ENCODE peak calls at places on chromosomes 3 and 15, in seven cellular contexts. One of them, this sample, is unnamed.
A peak's percentile ranks its signal among the peaks of the same experiment; 100 is the strongest.

GRCh38 chr15:83559310-83559966 is 94.5 kb upstream of the ADAMTSL3 start:
- DNase-seq in CD8-positive, alpha-beta memory T cell: no peak
- DNase-seq in aorta: no peak
- DNase-seq in adipocyte: peak; percentile 86
- DNase-seq in CD8-positive, alpha-beta T cell: no peak
- DNase-seq in fibroblast of lung: peak; percentile 57
- DNase-seq in AG04450: peak; percentile 30
- DNase-seq in this sample: peak; percentile 63

GRCh38 chr3:41974223-41974622 is 12.3 kb upstream of the ULK4 start:
- DNase-seq in CD8-positive, alpha-beta memory T cell: no peak
- DNase-seq in aorta: no peak
- DNase-seq in adipocyte: peak; percentile 52
- DNase-seq in CD8-positive, alpha-beta T cell: no peak
- DNase-seq in fibroblast of lung: no peak
- DNase-seq in AG04450: no peak
- DNase-seq in this sample: no peak

GRCh38 chr3:150495563-150496168 is 50.6 kb downstream of the SERP1 start:
- DNase-seq in CD8-positive, alpha-beta memory T cell: no peak
- DNase-seq in aorta: no peak
- DNase-seq in adipocyte: peak; percentile 85
- DNase-seq in CD8-positive, alpha-beta T cell: no peak
- DNase-seq in fibroblast of lung: peak; percentile 43
- DNase-seq in AG04450: peak; percentile 16
- DNase-seq in this sample: peak; percentile 20

GRCh38 chr3:32414527-32415202 is 23.0 kb downstream of the CMTM7 start:
- DNase-seq in CD8-positive, alpha-beta memory T cell: no peak
- DNase-seq in aorta: no peak
- DNase-seq in adipocyte: no peak
- DNase-seq in CD8-positive, alpha-beta T cell: no peak
- DNase-seq in fibroblast of lung: peak; percentile 83
- DNase-seq in AG04450: no peak
- DNase-seq in this sample: no peak

GRCh38 chr3:52570076-52570475 is 33.7 kb downstream of the UQCC5 start:
- DNase-seq in CD8-positive, alpha-beta memory T cell: no peak
- DNase-seq in aorta: no peak
- DNase-seq in adipocyte: peak; percentile 46
- DNase-seq in CD8-positive, alpha-beta T cell: no peak
- DNase-seq in fibroblast of lung: peak; percentile 71
- DNase-seq in AG04450: peak; percentile 3
- DNase-seq in this sample: no peak

GRCh38 chr15:38879909-38880471 is 315.4 kb upstream of the RASGRP1 start:
- DNase-seq in CD8-positive, alpha-beta memory T cell: no peak
- DNase-seq in aorta: no peak
- DNase-seq in adipocyte: no peak
- DNase-seq in CD8-positive, alpha-beta T cell: no peak
- DNase-seq in fibroblast of lung: peak; percentile 40
- DNase-seq in AG04450: no peak
- DNase-seq in this sample: no peak

GRCh38 chr3:156474560-156475389 is 80.1 kb downstream of the SSR3 start:
- DNase-seq in CD8-positive, alpha-beta memory T cell: no peak
- DNase-seq in aorta: no peak
- DNase-seq in adipocyte: no peak
- DNase-seq in CD8-positive, alpha-beta T cell: no peak
- DNase-seq in fibroblast of lung: peak; percentile 29
- DNase-seq in AG04450: no peak
- DNase-seq in this sample: no peak

GRCh38 chr3:98731720-98732238 is 31.4 kb upstream of the ST3GAL6 start:
- DNase-seq in CD8-positive, alpha-beta memory T cell: no peak
- DNase-seq in aorta: no peak
- DNase-seq in adipocyte: no peak
- DNase-seq in CD8-positive, alpha-beta T cell: no peak
- DNase-seq in fibroblast of lung: no peak
- DNase-seq in AG04450: no peak
- DNase-seq in this sample: no peak

GRCh38 chr3:160929595-160929994 is 173.6 kb downstream of the PPM1L start:
- DNase-seq in CD8-positive, alpha-beta memory T cell: no peak
- DNase-seq in aorta: no peak
- DNase-seq in adipocyte: peak; percentile 34
- DNase-seq in CD8-positive, alpha-beta T cell: no peak
- DNase-seq in fibroblast of lung: peak; percentile 12
- DNase-seq in AG04450: no peak
- DNase-seq in this sample: no peak

GRCh38 chr3:133038089-133038730 is at the start of gene TMEM108:
- DNase-seq in CD8-positive, alpha-beta memory T cell: no peak
- DNase-seq in aorta: peak; percentile 74
- DNase-seq in adipocyte: peak; percentile 58
- DNase-seq in CD8-positive, alpha-beta T cell: no peak
- DNase-seq in fibroblast of lung: peak; percentile 44
- DNase-seq in AG04450: peak; percentile 30
- DNase-seq in this sample: peak; percentile 85

DNA sequence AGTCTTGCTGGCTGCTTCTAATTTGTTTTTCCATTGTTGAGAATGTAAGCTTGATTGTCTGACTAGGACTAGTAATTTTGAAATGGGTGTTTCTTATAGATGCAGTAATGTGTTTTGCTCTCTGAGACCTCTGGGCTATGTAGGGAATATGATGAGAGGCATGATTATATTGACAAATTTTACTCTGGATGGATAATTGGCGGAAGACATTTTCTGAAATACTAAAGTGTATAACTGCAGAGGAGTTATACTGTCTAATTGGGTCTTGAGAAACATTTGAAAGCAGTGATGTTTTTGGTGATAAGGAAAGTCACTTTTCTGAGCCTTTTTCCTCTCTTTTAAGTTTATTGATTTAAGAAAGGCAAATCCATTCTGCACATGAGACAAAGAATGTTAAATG is 1.8 kb downstream of the ATP2C1 start:
- DNase-seq in CD8-positive, alpha-beta memory T cell: no peak
- DNase-seq in aorta: no peak
- DNase-seq in adipocyte: peak; percentile 29
- DNase-seq in CD8-positive, alpha-beta T cell: no peak
- DNase-seq in fibroblast of lung: no peak
- DNase-seq in AG04450: no peak
- DNase-seq in this sample: no peak
- H3K4me3 ChIP-seq in CD8-positive, alpha-beta memory T cell: no peak overlapping the region
- H3K4me3 ChIP-seq in aorta: peak overlapping the region; percentile 28
- H3K4me3 ChIP-seq in adipocyte: peak overlapping the region; percentile 97
- H3K4me3 ChIP-seq in CD8-positive, alpha-beta T cell: no peak overlapping the region
- H3K4me3 ChIP-seq in fibroblast of lung: peak overlapping the region; percentile 90
- H3K4me3 ChIP-seq in AG04450: peak overlapping the region; percentile 86
- H3K4me3 ChIP-seq in this sample: no peak overlapping the region

GRCh38 chr3:175211481-175211880 is 352.3 kb downstream of the NAALADL2 start:
- DNase-seq in CD8-positive, alpha-beta memory T cell: no peak
- DNase-seq in aorta: no peak
- DNase-seq in adipocyte: no peak
- DNase-seq in CD8-positive, alpha-beta T cell: no peak
- DNase-seq in fibroblast of lung: no peak
- DNase-seq in AG04450: no peak
- DNase-seq in this sample: no peak

GRCh38 chr3:175214210-175214609 is 355.1 kb downstream of the NAALADL2 start:
- DNase-seq in CD8-positive, alpha-beta memory T cell: no peak
- DNase-seq in aorta: no peak
- DNase-seq in adipocyte: no peak
- DNase-seq in CD8-positive, alpha-beta T cell: no peak
- DNase-seq in fibroblast of lung: no peak
- DNase-seq in AG04450: no peak
- DNase-seq in this sample: no peak

GRCh38 chr3:175208316-175208715 is 349.2 kb downstream of the NAALADL2 start:
- DNase-seq in CD8-positive, alpha-beta memory T cell: no peak
- DNase-seq in aorta: no peak
- DNase-seq in adipocyte: no peak
- DNase-seq in CD8-positive, alpha-beta T cell: no peak
- DNase-seq in fibroblast of lung: peak; percentile 41
- DNase-seq in AG04450: no peak
- DNase-seq in this sample: no peak

GRCh38 chr3:175215833-175216232 is 356.7 kb downstream of the NAALADL2 start:
- DNase-seq in CD8-positive, alpha-beta memory T cell: no peak
- DNase-seq in aorta: no peak
- DNase-seq in adipocyte: no peak
- DNase-seq in CD8-positive, alpha-beta T cell: no peak
- DNase-seq in fibroblast of lung: no peak
- DNase-seq in AG04450: no peak
- DNase-seq in this sample: no peak

GRCh38 chr3:175212896-175213295 is 353.8 kb downstream of the NAALADL2 start:
- DNase-seq in CD8-positive, alpha-beta memory T cell: no peak
- DNase-seq in aorta: no peak
- DNase-seq in adipocyte: peak; percentile 41
- DNase-seq in CD8-positive, alpha-beta T cell: no peak
- DNase-seq in fibroblast of lung: peak; percentile 89
- DNase-seq in AG04450: no peak
- DNase-seq in this sample: no peak
- H3K4me3 ChIP-seq in CD8-positive, alpha-beta memory T cell: no peak overlapping the region
- H3K4me3 ChIP-seq in aorta: no peak overlapping the region
- H3K4me3 ChIP-seq in adipocyte: peak overlapping the region; percentile 57
- H3K4me3 ChIP-seq in CD8-positive, alpha-beta T cell: no peak overlapping the region
- H3K4me3 ChIP-seq in fibroblast of lung: no peak overlapping the region
- H3K4me3 ChIP-seq in AG04450: no peak overlapping the region
- H3K4me3 ChIP-seq in this sample: no peak overlapping the region

GRCh38 chr3:124587053-124587408 is 143.2 kb upstream of the UMPS start:
- DNase-seq in CD8-positive, alpha-beta memory T cell: no peak
- DNase-seq in aorta: no peak
- DNase-seq in adipocyte: no peak
- DNase-seq in CD8-positive, alpha-beta T cell: no peak
- DNase-seq in fibroblast of lung: peak; percentile 79
- DNase-seq in AG04450: no peak
- DNase-seq in this sample: no peak
- H3K4me3 ChIP-seq in CD8-positive, alpha-beta memory T cell: no peak overlapping the region
- H3K4me3 ChIP-seq in aorta: no peak overlapping the region
- H3K4me3 ChIP-seq in adipocyte: no peak overlapping the region
- H3K4me3 ChIP-seq in CD8-positive, alpha-beta T cell: no peak overlapping the region
- H3K4me3 ChIP-seq in fibroblast of lung: no peak overlapping the region
- H3K4me3 ChIP-seq in AG04450: no peak overlapping the region
- H3K4me3 ChIP-seq in this sample: no peak overlapping the region

GRCh38 chr15:99076555-99077308 is 28.1 kb upstream of the SYNM start:
- DNase-seq in CD8-positive, alpha-beta memory T cell: peak; percentile 5
- DNase-seq in aorta: peak; percentile 63
- DNase-seq in adipocyte: peak; percentile 92
- DNase-seq in CD8-positive, alpha-beta T cell: no peak
- DNase-seq in fibroblast of lung: peak; percentile 78
- DNase-seq in AG04450: peak; percentile 67
- DNase-seq in this sample: peak; percentile 55
- H3K4me3 ChIP-seq in CD8-positive, alpha-beta memory T cell: peak overlapping the region; percentile 84
- H3K4me3 ChIP-seq in aorta: peak overlapping the region; percentile 93
- H3K4me3 ChIP-seq in adipocyte: peak overlapping the region; percentile 79
- H3K4me3 ChIP-seq in CD8-positive, alpha-beta T cell: peak overlapping the region; percentile 43
- H3K4me3 ChIP-seq in fibroblast of lung: no peak overlapping the region
- H3K4me3 ChIP-seq in AG04450: peak overlapping the region; percentile 48
- H3K4me3 ChIP-seq in this sample: no peak overlapping the region

GRCh38 chr3:101829066-101829830 is 20.1 kb upstream of the NFKBIZ start:
- DNase-seq in CD8-positive, alpha-beta memory T cell: peak; percentile 38
- DNase-seq in aorta: peak; percentile 73
- DNase-seq in adipocyte: peak; percentile 59
- DNase-seq in CD8-positive, alpha-beta T cell: no peak
- DNase-seq in fibroblast of lung: peak; percentile 68
- DNase-seq in AG04450: no peak
- DNase-seq in this sample: no peak
- H3K4me3 ChIP-seq in CD8-positive, alpha-beta memory T cell: peak overlapping the region; percentile 80
- H3K4me3 ChIP-seq in aorta: peak overlapping the region; percentile 50
- H3K4me3 ChIP-seq in adipocyte: peak overlapping the region; percentile 88
- H3K4me3 ChIP-seq in CD8-positive, alpha-beta T cell: peak overlapping the region; percentile 16
- H3K4me3 ChIP-seq in fibroblast of lung: no peak overlapping the region
- H3K4me3 ChIP-seq in AG04450: peak overlapping the region; percentile 67
- H3K4me3 ChIP-seq in this sample: no peak overlapping the region

GRCh38 chr15:80061581-80061980 is 2.1 kb downstream of the ZFAND6 start:
- DNase-seq in CD8-positive, alpha-beta memory T cell: no peak
- DNase-seq in aorta: no peak
- DNase-seq in adipocyte: peak; percentile 36
- DNase-seq in CD8-positive, alpha-beta T cell: no peak
- DNase-seq in fibroblast of lung: no peak
- DNase-seq in AG04450: no peak
- DNase-seq in this sample: no peak
- H3K4me3 ChIP-seq in CD8-positive, alpha-beta memory T cell: peak overlapping the region; percentile 40
- H3K4me3 ChIP-seq in aorta: no peak overlapping the region
- H3K4me3 ChIP-seq in adipocyte: peak overlapping the region; percentile 92
- H3K4me3 ChIP-seq in CD8-positive, alpha-beta T cell: peak overlapping the region; percentile 8
- H3K4me3 ChIP-seq in fibroblast of lung: no peak overlapping the region
- H3K4me3 ChIP-seq in AG04450: peak overlapping the region; percentile 70
- H3K4me3 ChIP-seq in this sample: no peak overlapping the region

GRCh38 chr3:8201011-8201410 is 300.6 kb upstream of the LMCD1 start:
- DNase-seq in CD8-positive, alpha-beta memory T cell: no peak
- DNase-seq in aorta: no peak
- DNase-seq in adipocyte: no peak
- DNase-seq in CD8-positive, alpha-beta T cell: no peak
- DNase-seq in fibroblast of lung: no peak
- DNase-seq in AG04450: no peak
- DNase-seq in this sample: no peak
- H3K4me3 ChIP-seq in CD8-positive, alpha-beta memory T cell: no peak overlapping the region
- H3K4me3 ChIP-seq in aorta: no peak overlapping the region
- H3K4me3 ChIP-seq in adipocyte: no peak overlapping the region
- H3K4me3 ChIP-seq in CD8-positive, alpha-beta T cell: no peak overlapping the region
- H3K4me3 ChIP-seq in fibroblast of lung: no peak overlapping the region
- H3K4me3 ChIP-seq in AG04450: no peak overlapping the region
- H3K4me3 ChIP-seq in this sample: no peak overlapping the region

GRCh38 chr3:171876651-171877272 is 33.6 kb downstream of the TMEM212 start:
- DNase-seq in CD8-positive, alpha-beta memory T cell: no peak
- DNase-seq in aorta: no peak
- DNase-seq in adipocyte: peak; percentile 92
- DNase-seq in CD8-positive, alpha-beta T cell: no peak
- DNase-seq in fibroblast of lung: peak; percentile 99
- DNase-seq in AG04450: peak; percentile 65
- DNase-seq in this sample: no peak
- H3K4me3 ChIP-seq in CD8-positive, alpha-beta memory T cell: no peak overlapping the region
- H3K4me3 ChIP-seq in aorta: no peak overlapping the region
- H3K4me3 ChIP-seq in adipocyte: peak overlapping the region; percentile 50
- H3K4me3 ChIP-seq in CD8-positive, alpha-beta T cell: no peak overlapping the region
- H3K4me3 ChIP-seq in fibroblast of lung: no peak overlapping the region
- H3K4me3 ChIP-seq in AG04450: no peak overlapping the region
- H3K4me3 ChIP-seq in this sample: no peak overlapping the region

GRCh38 chr15:52790166-52790708 is at the start of gene ONECUT1:
- DNase-seq in CD8-positive, alpha-beta memory T cell: no peak
- DNase-seq in aorta: no peak
- DNase-seq in adipocyte: peak; percentile 73
- DNase-seq in CD8-positive, alpha-beta T cell: no peak
- DNase-seq in fibroblast of lung: peak; percentile 18
- DNase-seq in AG04450: no peak
- DNase-seq in this sample: no peak

GRCh38 chr15:52789008-52789600 is 1.0 kb downstream of the ONECUT1 start:
- DNase-seq in CD8-positive, alpha-beta memory T cell: no peak
- DNase-seq in aorta: no peak
- DNase-seq in adipocyte: no peak
- DNase-seq in CD8-positive, alpha-beta T cell: no peak
- DNase-seq in fibroblast of lung: no peak
- DNase-seq in AG04450: no peak
- DNase-seq in this sample: no peak

GRCh38 chr15:52790941-52791751 is 1.0 kb upstream of the ONECUT1 start:
- DNase-seq in CD8-positive, alpha-beta memory T cell: no peak
- DNase-seq in aorta: no peak
- DNase-seq in adipocyte: no peak
- DNase-seq in CD8-positive, alpha-beta T cell: no peak
- DNase-seq in fibroblast of lung: peak; percentile 17
- DNase-seq in AG04450: no peak
- DNase-seq in this sample: no peak

GRCh38 chr15:52788099-52788986 is 1.8 kb downstream of the ONECUT1 start:
- DNase-seq in CD8-positive, alpha-beta memory T cell: no peak
- DNase-seq in aorta: no peak
- DNase-seq in adipocyte: no peak
- DNase-seq in CD8-positive, alpha-beta T cell: no peak
- DNase-seq in fibroblast of lung: no peak
- DNase-seq in AG04450: no peak
- DNase-seq in this sample: no peak

GRCh38 chr15:52789601-52790165 is 453 bp downstream of the ONECUT1 start:
- DNase-seq in CD8-positive, alpha-beta memory T cell: no peak
- DNase-seq in aorta: no peak
- DNase-seq in adipocyte: peak; percentile 23
- DNase-seq in CD8-positive, alpha-beta T cell: no peak
- DNase-seq in fibroblast of lung: peak; percentile 23
- DNase-seq in AG04450: no peak
- DNase-seq in this sample: no peak
- H3K4me3 ChIP-seq in CD8-positive, alpha-beta memory T cell: peak overlapping the region; percentile 12
- H3K4me3 ChIP-seq in aorta: peak overlapping the region; percentile 36
- H3K4me3 ChIP-seq in adipocyte: peak overlapping the region; percentile 75
- H3K4me3 ChIP-seq in CD8-positive, alpha-beta T cell: no peak overlapping the region
- H3K4me3 ChIP-seq in fibroblast of lung: peak overlapping the region; percentile 29
- H3K4me3 ChIP-seq in AG04450: peak overlapping the region; percentile 55
- H3K4me3 ChIP-seq in this sample: peak overlapping the region; percentile 21

This sample was measured in iPS DF 6.9.